ENCODE peak calls at places on chromosomes 7 and 10, in six cellular contexts. D is Peyer's patch, P is GM06990, R is fibroblast of lung, I is brain microvascular endothelial cell, W is AG10803. M is an unnamed sample.

GRCh38 chr7:135159359-135160087 is 11.0 kb downstream of the CYREN start:
- DNase-seq in D (no peak), P (no peak), R (no peak), I (no peak), W (no peak), M (no peak)

GRCh38 chr7:55307123-55307916 is 57.8 kb upstream of the LANCL2 start:
- DNase-seq in D (no peak), P (no peak), R (peak; percentile 37), I (peak; percentile 17), W (no peak), M (no peak)

GRCh38 chr7:140159487-140159886 is 17.3 kb downstream of the KDM7A start:
- DNase-seq in D (no peak), P (no peak), R (peak; percentile 56), I (peak; percentile 26), W (peak; percentile 81), M (no peak)

GRCh38 chr7:33819658-33820057 is 85.7 kb upstream of the BMPER start:
- DNase-seq in D (no peak), P (no peak), R (no peak), I (no peak), W (no peak), M (no peak)

GRCh38 chr7:70092314-70093303 is 494.3 kb downstream of the AUTS2 start:
- DNase-seq in D (no peak), P (no peak), R (peak; percentile 95), I (no peak), W (peak; percentile 76), M (peak; percentile 81)

GRCh38 chr7:51601461-51601860 is 284.9 kb upstream of the COBL start:
- DNase-seq in D (no peak), P (no peak), R (no peak), I (no peak), W (no peak), M (no peak)

GRCh38 chr10:11270135-11270857 is 252.6 kb downstream of the CELF2 start:
- DNase-seq in D (peak; percentile 81), P (peak; percentile 76), R (peak; percentile 51), I (peak; percentile 66), W (peak; percentile 22), M (peak; percentile 30)

GRCh38 chr10:124255556-124255955 is 162.2 kb upstream of the CHST15 start:
- DNase-seq in D (no peak), P (no peak), R (no peak), I (no peak), W (no peak), M (no peak)

GRCh38 chr10:43231523-43232078 is 35.3 kb downstream of the RASGEF1A start:
- DNase-seq in D (peak; percentile 37), P (no peak), R (no peak), I (no peak), W (no peak), M (no peak)

GRCh38 chr10:71134732-71135211 is 77.6 kb upstream of the UNC5B start:
- DNase-seq in D (no peak), P (no peak), R (no peak), I (no peak), W (no peak), M (no peak)

GRCh38 chr7:2431260-2431867 is 28.0 kb downstream of the CHST12 start:
- DNase-seq in D (no peak), P (no peak), R (no peak), I (no peak), W (no peak), M (no peak)

GRCh38 chr7:6015917-6016652 is 7.0 kb downstream of the AIMP2 start:
- DNase-seq in D (no peak), P (no peak), R (peak; percentile 76), I (peak; percentile 71), W (peak; percentile 99), M (no peak)

GRCh38 chr7:24821045-24821853 is 64.0 kb upstream of the GSDME start:
- DNase-seq in D (peak; percentile 77), P (peak; percentile 74), R (peak; percentile 99), I (peak; percentile 88), W (peak; percentile 96), M (peak; percentile 95)

GRCh38 chr7:148622887-148623585 is 32.5 kb downstream of the C7orf33 start:
- DNase-seq in D (no peak), P (no peak), R (no peak), I (no peak), W (peak; percentile 5), M (no peak)

GRCh38 chr7:130371059-130371458 is 9.2 kb upstream of the CPA1 start:
- DNase-seq in D (no peak), P (no peak), R (peak; percentile 45), I (no peak), W (peak; percentile 79), M (no peak)

GRCh38 chr10:79143879-79144278 is 75.1 kb downstream of the ZMIZ1 start:
- DNase-seq in D (no peak), P (no peak), R (no peak), I (no peak), W (no peak), M (no peak)

GRCh38 chr7:66150471-66150870 is 35.8 kb downstream of the CRCP start:
- DNase-seq in D (no peak), P (no peak), R (peak; percentile 91), I (peak; percentile 60), W (peak; percentile 85), M (no peak)

GRCh38 chr7:149595541-149595940 is 97.9 kb upstream of the ZNF746 start:
- DNase-seq in D (no peak), P (no peak), R (no peak), I (no peak), W (peak; percentile 28), M (no peak)

GRCh38 chr10:17062493-17063487 is 66.8 kb downstream of the CUBN start:
- DNase-seq in D (no peak), P (no peak), R (peak; percentile 94), I (peak; percentile 94), W (peak; percentile 89), M (peak; percentile 70)

GRCh38 chr10:104043185-104043830 is 42.4 kb downstream of the COL17A1 start:
- DNase-seq in D (no peak), P (no peak), R (peak; percentile 43), I (peak; percentile 20), W (no peak), M (no peak)

GRCh38 chr10:97200616-97201015 is 14.9 kb upstream of the SLIT1 start:
- DNase-seq in D (no peak), P (no peak), R (no peak), I (no peak), W (no peak), M (no peak)

GRCh38 chr10:109018892-109019507 is 904.3 kb downstream of the XPNPEP1 start:
- DNase-seq in D (no peak), P (no peak), R (no peak), I (no peak), W (peak; percentile 21), M (no peak)

GRCh38 chr7:157547102-157547501 is 210.3 kb downstream of the DNAJB6 start:
- DNase-seq in D (peak; percentile 21), P (no peak), R (no peak), I (no peak), W (no peak), M (no peak)

GRCh38 chr7:148142660-148143248 is 447.8 kb upstream of the C7orf33 start:
- DNase-seq in D (no peak), P (no peak), R (no peak), I (peak; percentile 46), W (peak; percentile 53), M (peak; percentile 2)

GRCh38 chr10:11898372-11899066 is 75.4 kb downstream of the PROSER2 start:
- DNase-seq in D (no peak), P (no peak), R (peak; percentile 36), I (no peak), W (no peak), M (no peak)

GRCh38 chr7:20778063-20778721 is 8.5 kb downstream of the SP8 start:
- DNase-seq in D (peak; percentile 72), P (peak; percentile 25), R (no peak), I (no peak), W (no peak), M (no peak)
- H3K4me3 ChIP-seq in D (no peak overlapping the region), P (peak overlapping the region; percentile 11), R (no peak overlapping the region), I (peak overlapping the region; percentile 33), W (peak overlapping the region; percentile 22), M (peak overlapping the region; percentile 35)

DNA sequence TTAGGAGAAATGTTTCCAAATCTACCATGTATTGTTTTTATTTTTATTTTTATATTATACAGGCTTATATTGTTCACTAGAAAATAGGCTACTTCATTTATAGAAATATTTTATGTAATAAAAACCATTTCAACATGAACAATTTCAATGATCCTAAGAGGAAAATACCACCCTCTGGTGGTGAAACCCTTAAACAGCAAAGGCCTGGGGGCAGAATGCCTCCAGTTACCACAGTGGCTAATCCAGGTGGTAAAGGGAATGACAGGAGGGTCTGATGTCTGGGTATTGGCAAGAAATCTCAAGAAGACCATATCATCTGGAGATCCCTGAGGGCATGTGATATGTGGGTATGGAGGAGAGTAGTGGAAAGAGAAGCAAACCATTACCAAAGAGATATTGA is 19.3 kb downstream of the MACC1 start:
- DNase-seq in D (no peak), P (no peak), R (no peak), I (no peak), W (no peak), M (no peak)
- TF ChIP-seq CTCF in D (peak; percentile 43), P (peak; percentile 42), R (peak; percentile 30), I (peak; percentile 48), W (peak; percentile 32), M (peak; percentile 34)

GRCh38 chr7:123155571-123155970 is 44.2 kb downstream of the SLC13A1 start:
- DNase-seq in D (no peak), P (no peak), R (no peak), I (no peak), W (no peak), M (no peak)

GRCh38 chr7:123148813-123149212 is 51.0 kb downstream of the SLC13A1 start:
- DNase-seq in D (no peak), P (no peak), R (no peak), I (no peak), W (no peak), M (no peak)

GRCh38 chr7:123151443-123151842 is 48.3 kb downstream of the SLC13A1 start:
- DNase-seq in D (no peak), P (no peak), R (no peak), I (no peak), W (no peak), M (no peak)

GRCh38 chr7:123157606-123158005 is 42.2 kb downstream of the SLC13A1 start:
- DNase-seq in D (no peak), P (no peak), R (no peak), I (no peak), W (no peak), M (no peak)

GRCh38 chr7:123154231-123154860 is 45.4 kb downstream of the SLC13A1 start:
- DNase-seq in D (no peak), P (peak; percentile 29), R (peak; percentile 73), I (peak; percentile 87), W (peak; percentile 70), M (peak; percentile 49)
- H3K4me3 ChIP-seq in D (no peak overlapping the region), P (no peak overlapping the region), R (no peak overlapping the region), I (no peak overlapping the region), W (no peak overlapping the region), M (no peak overlapping the region)

GRCh38 chr10:5581670-5582566 is 57.2 kb downstream of the CALML3 start:
- DNase-seq in D (no peak), P (peak; percentile 63), R (no peak), I (no peak), W (no peak), M (no peak)

GRCh38 chr10:5585517-5586222 is 60.9 kb downstream of the CALML3 start:
- DNase-seq in D (no peak), P (no peak), R (peak; percentile 61), I (no peak), W (peak; percentile 77), M (no peak)

GRCh38 chr10:5583525-5584175 is 58.9 kb downstream of the CALML3 start:
- DNase-seq in D (no peak), P (peak; percentile 84), R (peak; percentile 67), I (no peak), W (no peak), M (no peak)

GRCh38 chr10:5584895-5585516 is 60.2 kb downstream of the CALML3 start:
- DNase-seq in D (peak; percentile 34), P (peak; percentile 72), R (peak; percentile 98), I (peak; percentile 68), W (peak; percentile 89), M (peak; percentile 71)

GRCh38 chr10:5582736-5583135 is 58.0 kb downstream of the CALML3 start:
- DNase-seq in D (no peak), P (peak; percentile 52), R (no peak), I (no peak), W (no peak), M (no peak)
- TF ChIP-seq CTCF in D (no peak), P (peak; percentile 30), R (peak; percentile 12), I (peak; percentile 37), W (no peak), M (peak; percentile 17)